ENCODE peak calls at places on chromosome 22, in six cellular contexts. M, H, G, P, Q and E are unnamed samples.

GRCh38 chr22:21762712-21763581 is 27.4 kb upstream of the YPEL1 start:
- DNase-seq in M (no peak), H (no peak), G (peak), P (no peak), Q (no peak), E (no peak)

GRCh38 chr22:24751518-24751917 is 23.0 kb downstream of the PIWIL3 start:
- DNase-seq in M (no peak), H (no peak), G (no peak), P (no peak), Q (no peak), E (no peak)

GRCh38 chr22:41966607-41967240 is 2.5 kb upstream of the SEPTIN3 start:
- DNase-seq in M (no peak), H (peak), G (peak), P (no peak), Q (peak), E (no peak)

GRCh38 chr22:45224331-45224730 is 16.4 kb downstream of the KIAA0930 start:
- DNase-seq in M (no peak), H (no peak), G (no peak), P (no peak), Q (peak), E (no peak)

GRCh38 chr22:42770448-42770726 is 49.7 kb upstream of the A4GALT start:
- DNase-seq in M (no peak), H (no peak), G (no peak), P (no peak), Q (no peak), E (no peak)

GRCh38 chr22:23066200-23067022 is 3.9 kb upstream of the GNAZ start:
- DNase-seq in M (no peak), H (no peak), G (no peak), P (no peak), Q (no peak), E (no peak)

GRCh38 chr22:19822301-19823117 is 32.2 kb downstream of the GNB1L start:
- DNase-seq in M (no peak), H (no peak), G (no peak), P (no peak), Q (no peak), E (no peak)

GRCh38 chr22:24834845-24835570 is 29.0 kb downstream of the SGSM1 start:
- DNase-seq in M (no peak), H (peak), G (no peak), P (no peak), Q (no peak), E (no peak)

GRCh38 chr22:31719850-31720471 is 30.0 kb downstream of the PRR14L start:
- DNase-seq in M (no peak), H (no peak), G (no peak), P (no peak), Q (no peak), E (no peak)

GRCh38 chr22:37742374-37743092 is 45.7 kb downstream of the TRIOBP start:
- DNase-seq in M (no peak), H (no peak), G (no peak), P (no peak), Q (no peak), E (no peak)

GRCh38 chr22:19043111-19044085 is 78.8 kb downstream of the DGCR2 start:
- DNase-seq in M (no peak), H (no peak), G (no peak), P (no peak), Q (no peak), E (no peak)

GRCh38 chr22:41910050-41910598 is 4.8 kb downstream of the SHISA8 start:
- DNase-seq in M (no peak), H (no peak), G (no peak), P (no peak), Q (no peak), E (peak)

GRCh38 chr22:41828516-41828915 is 4.4 kb upstream of the SREBF2 start:
- DNase-seq in M (no peak), H (peak), G (no peak), P (no peak), Q (no peak), E (no peak)

GRCh38 chr22:27331526-27332281 is 469.9 kb downstream of the MN1 start:
- DNase-seq in M (peak), H (no peak), G (no peak), P (no peak), Q (peak), E (no peak)

GRCh38 chr22:45688606-45689080 is 17.0 kb downstream of the ATXN10 start:
- DNase-seq in M (no peak), H (no peak), G (no peak), P (no peak), Q (no peak), E (no peak)

GRCh38 chr22:45867906-45868555 is 108.9 kb downstream of the WNT7B start:
- DNase-seq in M (no peak), H (no peak), G (no peak), P (no peak), Q (no peak), E (no peak)

GRCh38 chr22:35410663-35411034 is 10.7 kb downstream of the MCM5 start:
- DNase-seq in M (no peak), H (no peak), G (no peak), P (no peak), Q (no peak), E (no peak)

GRCh38 chr22:31082606-31083376 is 1.7 kb downstream of the SMTN start:
- DNase-seq in M (no peak), H (peak), G (peak), P (peak), Q (no peak), E (no peak)

GRCh38 chr22:39959640-39960447 is at the start of gene TMA7B:
- DNase-seq in M (no peak), H (peak), G (no peak), P (no peak), Q (peak), E (no peak)